ENCODE peak calls at places on chromosomes 12 and 14, in nine cellular contexts. B is CD4-positive, alpha-beta memory T cell; E is mucosa of descending colon; T is OCI-LY7; K is B cell; M is NCI-H1417; O is cardiac muscle cell; L is MM.1S; X is H54. N is an unnamed sample.

GRCh38 chr12:53324779-53325538 is 3.5 kb upstream of the AAAS start:
- DNase-seq in B (peak; percentile 84), E (peak; percentile 92), T (peak; percentile 92), K (peak; percentile 89), M (peak; percentile 93), O (peak; percentile 96), L (peak; percentile 93), X (peak; percentile 95), N (peak; percentile 81)

GRCh38 chr12:79373896-79374499 is 316.8 kb downstream of the PAWR start:
- DNase-seq in B (no peak), E (peak; percentile 46), T (peak; percentile 25), K (peak; percentile 25), M (peak; percentile 38), O (peak; percentile 57), L (peak; percentile 31), X (peak; percentile 31), N (no peak)

GRCh38 chr12:100795193-100796179 is 910 bp downstream of the ANO4 start:
- DNase-seq in B (no peak), E (no peak), T (no peak), K (no peak), M (peak; percentile 60), O (no peak), L (peak; percentile 90), X (no peak), N (no peak)

GRCh38 chr14:54085137-54085810 is 128.6 kb upstream of the BMP4 start:
- DNase-seq in B (no peak), E (no peak), T (no peak), K (no peak), M (no peak), O (no peak), L (no peak), X (no peak), N (no peak)

GRCh38 chr12:93500667-93501066 is 33.4 kb downstream of the MRPL42 start:
- DNase-seq in B (no peak), E (no peak), T (no peak), K (no peak), M (no peak), O (no peak), L (no peak), X (no peak), N (no peak)

GRCh38 chr12:50740307-50740706 is 23.6 kb upstream of the ATF1 start:
- DNase-seq in B (no peak), E (no peak), T (no peak), K (no peak), M (no peak), O (no peak), L (no peak), X (no peak), N (no peak)

GRCh38 chr14:99744873-99745224 is 48.4 kb upstream of the EML1 start:
- DNase-seq in B (no peak), E (no peak), T (no peak), K (no peak), M (no peak), O (no peak), L (no peak), X (no peak), N (no peak)

GRCh38 chr12:79997115-79997805 is 62.4 kb upstream of the PPP1R12A start:
- DNase-seq in B (no peak), E (no peak), T (peak; percentile 46), K (peak; percentile 56), M (no peak), O (no peak), L (peak; percentile 48), X (no peak), N (no peak)

GRCh38 chr12:65655074-65655493 is 169.2 kb upstream of the HMGA2 start:
- DNase-seq in B (no peak), E (no peak), T (no peak), K (no peak), M (no peak), O (no peak), L (no peak), X (no peak), N (no peak)

GRCh38 chr14:92693998-92694780 is 54.2 kb downstream of the LGMN start:
- DNase-seq in B (no peak), E (peak; percentile 6), T (no peak), K (no peak), M (peak; percentile 60), O (no peak), L (no peak), X (no peak), N (no peak)

GRCh38 chr14:35573911-35574310 is 39.9 kb downstream of the INSM2 start:
- DNase-seq in B (no peak), E (no peak), T (no peak), K (no peak), M (no peak), O (no peak), L (no peak), X (no peak), N (no peak)

N was measured in HS-27A.